ENCODE peak calls at places on chromosomes 12 and 14, in four cellular contexts. O is GM12865; L is CD8-positive, alpha-beta T cell; E is omental fat pad. D is an unnamed sample.

GRCh38 chr14:31297701-31298344 is 90.2 kb upstream of the HECTD1 start:
- DNase-seq in O (peak), L (no peak), E (no peak), D (no peak)

GRCh38 chr14:93008381-93008780 is 85.4 kb downstream of the CHGA start:
- DNase-seq in O (no peak), L (no peak), E (no peak), D (no peak)

GRCh38 chr14:51444381-51445000 is 204.4 kb downstream of the TMX1 start:
- DNase-seq in O (no peak), L (no peak), E (no peak), D (no peak)

GRCh38 chr14:69989622-69990021 is 110.4 kb downstream of the SMOC1 start:
- DNase-seq in O (no peak), L (no peak), E (no peak), D (no peak)

GRCh38 chr12:132400011-132400641 is 70.7 kb upstream of the GALNT9 start:
- DNase-seq in O (no peak), L (no peak), E (no peak), D (no peak)

GRCh38 chr14:102654298-102654697 is 61.8 kb downstream of the RCOR1 start:
- DNase-seq in O (no peak), L (no peak), E (no peak), D (no peak)

GRCh38 chr12:121925361-121925725 is 7.0 kb downstream of the CFAP251 start:
- DNase-seq in O (no peak), L (no peak), E (no peak), D (no peak)

GRCh38 chr12:124861492-124861891 is 2.2 kb downstream of the SCARB1 start:
- DNase-seq in O (peak), L (no peak), E (no peak), D (peak)

GRCh38 chr14:96051642-96052540 is 12.7 kb downstream of the C14orf132 start:
- DNase-seq in O (peak), L (no peak), E (no peak), D (no peak)

GRCh38 chr14:57268161-57269067 is at the start of the genes AP5M1 and EXOC5:
- DNase-seq in O (peak), L (peak), E (peak), D (peak)

GRCh38 chr12:82730832-82731497 is 44.3 kb downstream of the TMTC2 start:
- DNase-seq in O (no peak), L (no peak), E (no peak), D (no peak)

GRCh38 chr12:50282581-50283229 is 615 bp downstream of the LIMA1 start:
- DNase-seq in O (no peak), L (no peak), E (no peak), D (no peak)

GRCh38 chr14:68822132-68822651 is 29.3 kb upstream of the ZFP36L1 start:
- DNase-seq in O (peak), L (no peak), E (no peak), D (no peak)

GRCh38 chr12:122126713-122127597 is 47.1 kb downstream of the IL31 start:
- DNase-seq in O (no peak), L (no peak), E (no peak), D (no peak)

GRCh38 chr12:28698541-28698940 is 450.5 kb upstream of the FAR2 start:
- DNase-seq in O (peak), L (no peak), E (no peak), D (no peak)

GRCh38 chr14:70879448-70879847 is 27.8 kb upstream of the PCNX1 start:
- DNase-seq in O (no peak), L (no peak), E (no peak), D (no peak)

GRCh38 chr12:9051156-9051545 is 61.8 kb downstream of the KLRG1 start:
- DNase-seq in O (no peak), L (no peak), E (no peak), D (no peak)

GRCh38 chr14:104803280-104803915 is 2.5 kb downstream of the ZBTB42 start:
- DNase-seq in O (no peak), L (no peak), E (no peak), D (no peak)

GRCh38 chr12:67388331-67389163 is 119.4 kb downstream of the CAND1 start:
- DNase-seq in O (no peak), L (no peak), E (no peak), D (no peak)

GRCh38 chr14:37114559-37114958 is 57.8 kb downstream of the SLC25A21 start:
- DNase-seq in O (peak), L (no peak), E (no peak), D (no peak)

GRCh38 chr14:37118673-37119366 is 53.6 kb downstream of the SLC25A21 start:
- DNase-seq in O (no peak), L (no peak), E (no peak), D (no peak)

GRCh38 chr14:37114039-37114438 is 58.4 kb downstream of the SLC25A21 start:
- DNase-seq in O (no peak), L (no peak), E (no peak), D (no peak)

GRCh38 chr14:37122288-37122687 is 50.1 kb downstream of the SLC25A21 start:
- DNase-seq in O (no peak), L (no peak), E (no peak), D (no peak)

DNA sequence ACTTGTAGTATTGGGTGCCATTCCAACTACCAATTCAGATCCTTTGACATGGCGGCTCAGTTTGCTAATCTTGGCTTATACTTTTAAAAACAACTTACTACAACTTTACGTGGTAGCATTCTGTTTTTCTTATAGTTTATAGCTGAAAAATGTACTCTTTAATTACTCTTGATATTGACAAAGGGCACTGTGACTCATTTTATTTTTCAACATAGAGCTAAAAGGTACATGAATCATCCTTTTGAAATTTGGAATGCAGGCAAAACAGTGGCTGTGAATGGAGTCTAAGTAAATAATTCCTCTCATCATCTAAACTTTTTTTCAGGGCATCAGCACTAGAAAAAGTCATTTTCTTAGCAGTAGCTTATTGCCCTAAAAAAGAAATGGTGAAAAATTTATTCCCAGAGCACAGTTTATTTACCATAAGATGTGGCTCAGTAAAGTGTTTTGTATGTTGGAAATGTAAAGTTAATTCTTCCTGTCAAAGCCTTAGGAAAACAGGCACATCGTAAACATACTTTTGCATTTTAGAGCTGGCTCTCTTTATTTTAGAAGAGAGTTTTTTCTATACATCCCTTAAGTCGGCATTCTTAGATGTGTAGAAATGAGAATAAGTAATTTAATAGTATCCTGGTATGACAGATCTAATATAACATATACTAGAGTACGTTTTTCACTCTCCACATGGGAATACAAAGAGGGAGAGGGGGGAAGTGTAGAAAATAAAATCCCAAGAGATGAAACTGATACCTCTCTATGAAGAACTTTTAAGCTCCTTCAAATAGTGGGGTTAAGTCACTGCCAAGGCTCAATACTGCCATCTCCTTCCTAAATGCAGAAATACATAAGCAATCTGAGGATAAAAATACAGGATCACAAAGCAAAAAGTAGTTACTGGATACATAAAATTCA is 55.2 kb downstream of the SLC25A21 start:
- DNase-seq in O (no peak), L (no peak), E (no peak), D (no peak)
- TF ChIP-seq CTCF in O (no peak), L (no peak), E (no peak), D (no peak)

DNA sequence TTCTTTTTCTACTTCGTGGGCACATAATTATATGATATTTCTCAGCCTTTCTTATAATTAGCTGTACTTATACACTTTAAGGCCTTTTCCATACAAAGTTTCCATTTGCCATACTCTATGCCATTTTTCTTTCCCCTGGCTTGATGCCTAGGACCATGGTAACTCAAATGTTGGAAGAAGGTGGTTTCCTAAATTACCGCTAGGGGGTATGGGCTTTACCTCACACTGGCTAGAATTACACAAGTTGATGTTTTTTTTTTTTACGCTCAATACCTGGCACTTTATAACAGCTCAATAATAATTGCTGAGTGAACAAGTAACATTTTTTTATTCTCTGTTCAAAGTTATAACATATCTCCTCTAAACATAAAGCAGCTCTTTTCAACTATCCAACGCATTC is 306.8 kb upstream of the LRFN5 start:
- DNase-seq in O (no peak), L (no peak), E (no peak), D (no peak)
- TF ChIP-seq CTCF in O (no peak), L (no peak), E (no peak), D (peak)

GRCh38 chr14:64434528-64434927 is 30.8 kb upstream of the AKAP5 start:
- DNase-seq in O (no peak), L (no peak), E (no peak), D (no peak)

GRCh38 chr14:64440494-64440893 is 24.8 kb upstream of the AKAP5 start:
- DNase-seq in O (no peak), L (no peak), E (no peak), D (no peak)

GRCh38 chr14:64438181-64438839 is 27.0 kb upstream of the AKAP5 start:
- DNase-seq in O (no peak), L (no peak), E (no peak), D (no peak)

GRCh38 chr14:64442300-64442988 is 22.9 kb upstream of the AKAP5 start:
- DNase-seq in O (no peak), L (no peak), E (no peak), D (no peak)

GRCh38 chr14:64439141-64439540 is 26.2 kb upstream of the AKAP5 start:
- DNase-seq in O (no peak), L (no peak), E (no peak), D (no peak)
- TF ChIP-seq CTCF in O (no peak), L (no peak), E (no peak), D (no peak)

GRCh38 chr12:93256258-93256969 is 121.3 kb upstream of the NUDT4 start:
- DNase-seq in O (no peak), L (no peak), E (no peak), D (no peak)
- TF ChIP-seq CTCF in O (no peak), L (no peak), E (no peak), D (no peak)

DNA sequence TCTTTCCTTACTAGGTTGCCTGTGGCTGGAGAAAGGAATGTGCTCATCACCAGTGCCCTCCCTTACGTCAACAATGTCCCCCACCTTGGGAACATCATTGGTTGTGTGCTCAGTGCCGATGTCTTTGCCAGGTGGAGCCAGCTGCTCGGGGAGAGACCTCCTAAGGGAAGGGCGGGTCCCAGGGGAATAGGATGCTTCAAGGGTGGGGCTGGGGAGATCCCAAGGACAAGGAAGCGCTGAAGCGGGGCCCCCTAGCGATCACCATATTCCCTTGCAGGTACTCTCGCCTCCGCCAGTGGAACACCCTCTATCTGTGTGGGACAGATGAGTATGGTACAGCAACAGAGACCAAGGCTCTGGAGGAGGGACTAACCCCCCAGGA is 10.3 kb downstream of the MARS1 start:
- DNase-seq in O (no peak), L (no peak), E (no peak), D (no peak)
- TF ChIP-seq CTCF in O (no peak), L (no peak), E (no peak), D (no peak)

GRCh38 chr12:119902084-119902509 is 25.0 kb upstream of the CIT start:
- DNase-seq in O (peak), L (peak), E (no peak), D (peak)
- TF ChIP-seq CTCF in O (peak), L (peak), E (no peak), D (peak)

GRCh38 chr12:93793983-93794382 is 116.8 kb downstream of the CRADD start:
- DNase-seq in O (no peak), L (no peak), E (no peak), D (no peak)
- TF ChIP-seq CTCF in O (no peak), L (no peak), E (no peak), D (no peak)

GRCh38 chr12:64780531-64781373 is 21.5 kb upstream of the GNS start:
- DNase-seq in O (peak), L (peak), E (no peak), D (peak)
- TF ChIP-seq CTCF in O (no peak), L (no peak), E (no peak), D (no peak)

D was measured in neural crest cell.